ENCODE peak calls at places on chromosomes 12 and 14, in ten cellular contexts. Y is K562, E is HL-60, U is upper lobe of left lung, C is HCT116, W is endothelial cell of umbilical vein, A is GM23338, R is HepG2, Q is Panc1, D is spleen. I is an unnamed sample.

GRCh38 chr14:31944256-31945073 is 132.6 kb upstream of the ARHGAP5 start:
- DNase-seq in U (no peak), D (no peak), E (no peak), W (no peak), A (no peak), C (no peak), R (peak; percentile 96), Y (no peak), Q (no peak), I (no peak)

GRCh38 chr14:104076743-104077142 is 8.8 kb upstream of the ASPG start:
- DNase-seq in E (no peak), R (no peak), W (no peak), D (no peak), A (no peak), U (no peak), Q (no peak), Y (no peak), C (no peak), I (no peak)

GRCh38 chr12:93379432-93380308 is 1.9 kb downstream of the NUDT4 start:
- DNase-seq in W (peak; percentile 42), R (no peak), Y (no peak), U (no peak), A (no peak), C (no peak), E (peak; percentile 14), Q (no peak), D (no peak), I (no peak)

GRCh38 chr12:65695077-65695865 is 129.0 kb upstream of the HMGA2 start:
- DNase-seq in Q (peak; percentile 88), C (peak; percentile 93), U (no peak), D (no peak), A (peak; percentile 7), R (peak; percentile 15), W (peak; percentile 94), E (no peak), Y (no peak), I (no peak)

GRCh38 chr14:93732524-93732923 is 55.8 kb downstream of the PRIMA1 start:
- DNase-seq in Q (no peak), D (peak; percentile 58), W (no peak), Y (no peak), A (no peak), C (no peak), U (peak; percentile 70), E (no peak), R (no peak), I (no peak)

GRCh38 chr14:31990959-31991541 is 86.1 kb upstream of the ARHGAP5 start:
- DNase-seq in Y (no peak), W (peak; percentile 23), C (no peak), R (peak; percentile 77), U (no peak), D (no peak), E (no peak), Q (no peak), A (no peak), I (no peak)

GRCh38 chr12:120231316-120232011 is 30.6 kb upstream of the RPLP0 start:
- DNase-seq in Y (peak; percentile 77), A (peak; percentile 87), R (peak; percentile 53), Q (peak; percentile 92), D (peak; percentile 88), W (peak; percentile 93), U (no peak), C (peak; percentile 97), E (peak; percentile 85), I (no peak)

GRCh38 chr12:62767506-62767905 is 167.4 kb downstream of the PPM1H start:
- DNase-seq in A (no peak), E (no peak), C (no peak), R (no peak), D (no peak), Q (no peak), W (peak; percentile 32), Y (no peak), U (no peak), I (no peak)

GRCh38 chr14:64303471-64303917 is 9.3 kb upstream of the ESR2 start:
- DNase-seq in D (no peak), R (peak; percentile 63), U (no peak), A (peak; percentile 94), C (peak; percentile 74), Y (peak; percentile 45), E (no peak), Q (peak; percentile 32), W (peak; percentile 71), I (no peak)

GRCh38 chr14:55749946-55750345 is 169.9 kb downstream of the KTN1 start:
- DNase-seq in R (no peak), U (no peak), E (no peak), W (peak; percentile 16), A (no peak), C (no peak), D (no peak), Q (no peak), Y (no peak), I (no peak)

GRCh38 chr14:102927878-102928411 is 5.5 kb downstream of the AMN start:
- DNase-seq in E (peak; percentile 44), U (no peak), Q (no peak), Y (no peak), C (no peak), A (peak; percentile 81), D (no peak), W (no peak), R (no peak), I (no peak)
- H3K27me3 ChIP-seq in E (peaks cover 45% of the 10 kb centered on the region), U (peaks cover 2% of the 10 kb centered on the region), Q (no peaks in the 10 kb centered on the region), Y (no peaks in the 10 kb centered on the region), C (no peaks in the 10 kb centered on the region), A (peaks cover 84% of the 10 kb centered on the region), D (peaks cover 44% of the 10 kb centered on the region), W (peaks cover 46% of the 10 kb centered on the region), R (no peaks in the 10 kb centered on the region), I (peaks cover 47% of the 10 kb centered on the region)

GRCh38 chr12:110279976-110280783 is 867 bp upstream of the ATP2A2 start:
- DNase-seq in W (peak; percentile 66), C (no peak), R (no peak), Q (no peak), A (peak; percentile 78), U (no peak), E (peak; percentile 29), D (no peak), Y (peak; percentile 70), I (no peak)

GRCh38 chr12:110280784-110281548 is at the start of gene ATP2A2:
- DNase-seq in R (peak; percentile 73), W (peak; percentile 86), A (peak; percentile 91), Q (no peak), E (peak; percentile 84), Y (peak; percentile 95), D (peak; percentile 97), C (peak; percentile 63), U (peak; percentile 99), I (peak; percentile 95)

GRCh38 chr12:110282956-110283817 is 2.1 kb downstream of the ATP2A2 start:
- DNase-seq in W (no peak), Y (no peak), U (no peak), E (no peak), R (no peak), A (no peak), Q (no peak), C (no peak), D (no peak), I (no peak)

GRCh38 chr12:110282343-110282860 is 1.4 kb downstream of the ATP2A2 start:
- DNase-seq in Y (no peak), U (no peak), C (no peak), A (no peak), Q (no peak), D (no peak), R (no peak), E (no peak), W (no peak), I (no peak)

GRCh38 chr12:110281549-110282342 is 699 bp downstream of the ATP2A2 start:
- DNase-seq in U (peak; percentile 92), E (peak; percentile 67), R (no peak), A (peak; percentile 70), D (peak; percentile 92), C (no peak), Q (no peak), Y (no peak), W (peak; percentile 62), I (no peak)
- TF ChIP-seq POLR2AphosphoS5 in U (no peak), E (peak; percentile 79), R (no peak), A (peak; percentile 43), D (peak; percentile 33), C (no peak), Q (peak; percentile 33), Y (peak; percentile 27), W (no peak), I (peak; percentile 38)

GRCh38 chr12:49550853-49551252 is 12.0 kb downstream of the KCNH3 start:
- DNase-seq in R (peak; percentile 67), A (no peak), D (no peak), E (no peak), Y (no peak), C (no peak), Q (no peak), U (no peak), W (no peak), I (no peak)

GRCh38 chr12:49548481-49548821 is 9.6 kb downstream of the KCNH3 start:
- DNase-seq in C (no peak), W (no peak), E (no peak), U (no peak), R (no peak), Q (no peak), Y (no peak), D (no peak), A (no peak), I (no peak)

GRCh38 chr12:49547090-49547690 is 8.4 kb downstream of the KCNH3 start:
- DNase-seq in Y (no peak), W (no peak), C (no peak), E (no peak), R (no peak), D (no peak), U (no peak), Q (no peak), A (no peak), I (no peak)

GRCh38 chr12:49549735-49550710 is 11.2 kb downstream of the KCNH3 start:
- DNase-seq in Q (no peak), A (no peak), Y (no peak), E (no peak), D (no peak), U (peak; percentile 84), W (no peak), C (no peak), R (no peak), I (no peak)

GRCh38 chr12:49548822-49549648 is 10.2 kb downstream of the KCNH3 start:
- DNase-seq in A (peak; percentile 73), U (peak; percentile 91), E (peak; percentile 21), R (no peak), Q (no peak), Y (peak; percentile 71), C (no peak), D (no peak), W (peak; percentile 31), I (no peak)
- H3K27me3 ChIP-seq in A (peaks cover 90% of the 10 kb centered on the region), U (no peaks in the 10 kb centered on the region), E (peaks cover 20% of the 10 kb centered on the region), R (peaks cover 1% of the 10 kb centered on the region), Q (no peaks in the 10 kb centered on the region), Y (peaks cover 58% of the 10 kb centered on the region), C (no peaks in the 10 kb centered on the region), D (peaks cover 15% of the 10 kb centered on the region), W (peaks cover 5% of the 10 kb centered on the region), I (no peaks in the 10 kb centered on the region)

DNA sequence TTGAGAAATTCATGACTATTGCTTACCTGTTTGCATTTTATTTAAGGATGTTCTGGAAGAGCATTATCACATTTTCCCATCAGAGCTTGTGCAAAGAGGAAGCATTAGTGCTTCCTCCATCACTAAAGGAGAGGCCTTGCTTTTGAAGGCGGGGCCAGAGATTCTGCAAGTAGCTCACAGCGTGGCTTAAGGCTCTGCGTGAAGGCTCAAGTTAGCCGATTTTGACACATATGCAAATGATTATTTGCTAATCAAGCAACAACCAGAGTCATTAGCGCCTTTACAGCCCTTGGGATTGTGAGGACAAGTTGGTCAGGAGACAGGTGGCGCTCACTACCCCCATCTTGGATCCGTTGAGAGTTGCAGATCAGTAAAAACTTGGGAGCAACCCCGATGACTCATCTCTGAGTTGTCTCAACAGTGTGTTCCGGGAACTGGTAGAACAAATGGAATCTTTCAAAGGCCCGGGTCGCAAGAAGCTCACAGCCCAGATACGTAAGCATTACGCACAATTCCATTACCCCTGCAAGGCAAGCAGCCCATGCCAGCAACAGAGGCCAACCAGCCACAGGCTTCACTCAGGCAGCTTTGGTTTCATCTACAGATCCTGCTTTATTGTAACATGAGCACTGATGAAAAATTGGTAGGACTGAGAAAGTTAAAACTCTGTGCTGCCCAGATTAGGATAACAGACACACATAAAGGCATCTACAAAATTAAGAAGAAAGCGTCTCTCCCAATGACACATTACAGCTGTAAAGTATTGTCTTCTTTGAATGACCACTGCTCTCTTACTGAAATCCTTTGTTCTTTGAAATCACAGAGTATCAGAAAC is 34.9 kb upstream of the SPTSSA start:
- DNase-seq in A (peak; percentile 76), E (peak; percentile 76), Q (peak; percentile 85), Y (peak; percentile 70), W (peak; percentile 64), C (peak; percentile 97), U (no peak), D (no peak), R (peak; percentile 99), I (peak; percentile 96)
- TF ChIP-seq POLR2AphosphoS5 in A (no peak), E (no peak), Q (peak; percentile 24), Y (no peak), W (peak; percentile 52), C (peak; percentile 66), U (peak; percentile 45), D (peak; percentile 63), R (no peak), I (peak; percentile 90)

I was measured in esophagus muscularis mucosa.